ENCODE peak calls at places on chromosomes 11 and 22, in four cellular contexts. P is RWPE2, Q is stomach, C is BE2C. I is an unnamed sample.

GRCh38 chr22:48752451-48753380 is 1075.0 kb downstream of the BRD1 start:
- DNase-seq in Q (peak; percentile 20), P (no peak), C (no peak), I (no peak)

GRCh38 chr11:2072551-2073261 is 66.5 kb downstream of the IGF2 start:
- DNase-seq in Q (peak; percentile 24), P (no peak), C (no peak), I (no peak)

GRCh38 chr11:122367809-122368231 is 251.8 kb upstream of the BLID start:
- DNase-seq in C (no peak), P (peak; percentile 59), Q (no peak), I (no peak)

GRCh38 chr11:10265936-10266335 is 28.1 kb downstream of the SBF2 start:
- DNase-seq in P (no peak), C (no peak), Q (no peak), I (no peak)

GRCh38 chr11:73271936-73272679 is at the start of gene P2RY6:
- DNase-seq in Q (peak; percentile 27), P (no peak), C (peak; percentile 92), I (no peak)

GRCh38 chr22:35627267-35628041 is 10.3 kb upstream of the MB start:
- DNase-seq in C (peak; percentile 78), P (peak; percentile 78), Q (peak; percentile 87), I (peak; percentile 92)

GRCh38 chr11:325796-326591 is 5.3 kb upstream of the IFITM3 start:
- DNase-seq in Q (no peak), C (no peak), P (no peak), I (peak; percentile 61)

GRCh38 chr11:2844116-2844515 is 41.5 kb downstream of the CDKN1C start:
- DNase-seq in Q (no peak), C (no peak), P (no peak), I (no peak)

GRCh38 chr11:34433899-34434298 is 4.8 kb upstream of the CAT start:
- DNase-seq in C (no peak), Q (peak; percentile 38), P (no peak), I (no peak)

GRCh38 chr22:50613291-50613981 is 12.8 kb downstream of the MAPK8IP2 start:
- DNase-seq in C (peak; percentile 26), Q (peak; percentile 95), P (no peak), I (peak; percentile 91)

GRCh38 chr22:24341657-24342056 is 71.0 kb downstream of the SPECC1L start:
- DNase-seq in P (no peak), Q (no peak), C (peak; percentile 14), I (no peak)

GRCh38 chr11:104772806-104773241 is 125.4 kb downstream of the CASP12 start:
- DNase-seq in Q (no peak), C (peak; percentile 44), P (no peak), I (no peak)

GRCh38 chr11:108906826-108907225 is 242.0 kb downstream of the DDX10 start:
- DNase-seq in C (no peak), P (no peak), Q (no peak), I (no peak)

GRCh38 chr11:75352417-75353206 is 1.2 kb upstream of the ARRB1 start:
- DNase-seq in C (no peak), P (no peak), Q (peak; percentile 67), I (no peak)

GRCh38 chr11:19367051-19367709 is 126.4 kb upstream of the E2F8 start:
- DNase-seq in C (no peak), P (no peak), Q (no peak), I (no peak)

GRCh38 chr11:88431675-88432341 is 94.3 kb upstream of the CTSC start:
- DNase-seq in P (no peak), C (peak; percentile 11), Q (no peak), I (no peak)

GRCh38 chr22:23094695-23095466 is 24.6 kb downstream of the GNAZ start:
- DNase-seq in P (no peak), C (no peak), Q (no peak), I (no peak)

GRCh38 chr22:29030618-29031235 is 30.9 kb downstream of the C22orf31 start:
- DNase-seq in P (no peak), Q (peak; percentile 93), C (peak; percentile 90), I (peak; percentile 89)

GRCh38 chr22:36743011-36743410 is 32.9 kb downstream of the IFT27 start:
- DNase-seq in Q (no peak), P (peak; percentile 15), C (no peak), I (no peak)

GRCh38 chr22:40009231-40009769 is 14.5 kb downstream of the FAM83F start:
- DNase-seq in Q (peak; percentile 41), P (no peak), C (no peak), I (no peak)

GRCh38 chr22:19937616-19938473 is 3.7 kb upstream of the COMT start:
- DNase-seq in Q (peak; percentile 81), P (peak; percentile 22), C (no peak), I (no peak)

GRCh38 chr22:49587421-49587820 is 240.3 kb downstream of the BRD1 start:
- DNase-seq in Q (no peak), C (no peak), P (peak; percentile 44), I (no peak)

GRCh38 chr11:133787379-133788103 is 57.8 kb downstream of the SPATA19 start:
- DNase-seq in P (no peak), Q (no peak), C (no peak), I (no peak)

GRCh38 chr11:8638300-8638699 is 44.2 kb downstream of the TRIM66 start:
- DNase-seq in C (no peak), Q (no peak), P (no peak), I (no peak)

GRCh38 chr22:40215266-40215665 is 37.5 kb downstream of the TNRC6B start:
- DNase-seq in Q (peak; percentile 28), P (no peak), C (no peak), I (no peak)

GRCh38 chr11:112249871-112250590 is 10.6 kb downstream of the PLET1 start:
- DNase-seq in Q (no peak), P (no peak), C (no peak), I (no peak)

GRCh38 chr11:10653242-10653641 is 40.3 kb downstream of the IRAG1 start:
- DNase-seq in C (no peak), Q (no peak), P (no peak), I (no peak)

GRCh38 chr11:9459573-9460321 is 1.1 kb upstream of the ZNF143 start:
- DNase-seq in P (no peak), C (no peak), Q (no peak), I (peak; percentile 53)

GRCh38 chr11:128714881-128715280 is 21.0 kb downstream of the FLI1 start:
- DNase-seq in P (no peak), C (no peak), Q (no peak), I (no peak)

GRCh38 chr11:57903011-57903410 is 120.7 kb upstream of the OR9Q1 start:
- DNase-seq in Q (no peak), C (no peak), P (no peak), I (no peak)

GRCh38 chr11:57900315-57900714 is 123.4 kb upstream of the OR9Q1 start:
- DNase-seq in Q (no peak), C (no peak), P (no peak), I (peak; percentile 49)

GRCh38 chr11:57901756-57902155 is 121.9 kb upstream of the OR9Q1 start:
- DNase-seq in P (peak; percentile 90), C (no peak), Q (no peak), I (no peak)

GRCh38 chr11:57899378-57899777 is 124.3 kb upstream of the OR9Q1 start:
- DNase-seq in Q (no peak), C (no peak), P (no peak), I (no peak)

DNA sequence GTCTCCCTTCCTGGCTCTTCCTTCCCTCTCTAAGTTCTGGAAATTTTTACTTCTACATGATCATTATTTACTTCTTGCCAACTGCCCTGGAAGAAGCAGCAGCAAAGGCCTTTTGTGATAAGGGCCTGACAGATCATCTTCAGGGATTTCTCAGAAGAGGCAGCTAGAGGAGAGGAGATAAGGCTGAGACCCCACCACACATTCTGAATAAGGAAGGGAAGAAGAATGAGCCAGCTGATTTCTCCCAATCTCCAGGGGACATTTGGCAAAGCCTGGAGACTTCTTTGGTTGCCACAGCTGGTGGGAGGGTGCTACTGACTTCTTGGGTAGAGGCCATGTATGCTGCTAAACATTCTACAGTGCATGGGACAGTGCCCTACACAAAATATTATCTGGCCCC is 122.4 kb upstream of the OR9Q1 start:
- DNase-seq in Q (no peak), C (no peak), P (no peak), I (no peak)
- H3K4me1 ChIP-seq in Q (no peaks in the 10 kb centered on the region), C (no peaks in the 10 kb centered on the region), P (peaks cover 44% of the 10 kb centered on the region), I (peaks cover 16% of the 10 kb centered on the region)

DNA sequence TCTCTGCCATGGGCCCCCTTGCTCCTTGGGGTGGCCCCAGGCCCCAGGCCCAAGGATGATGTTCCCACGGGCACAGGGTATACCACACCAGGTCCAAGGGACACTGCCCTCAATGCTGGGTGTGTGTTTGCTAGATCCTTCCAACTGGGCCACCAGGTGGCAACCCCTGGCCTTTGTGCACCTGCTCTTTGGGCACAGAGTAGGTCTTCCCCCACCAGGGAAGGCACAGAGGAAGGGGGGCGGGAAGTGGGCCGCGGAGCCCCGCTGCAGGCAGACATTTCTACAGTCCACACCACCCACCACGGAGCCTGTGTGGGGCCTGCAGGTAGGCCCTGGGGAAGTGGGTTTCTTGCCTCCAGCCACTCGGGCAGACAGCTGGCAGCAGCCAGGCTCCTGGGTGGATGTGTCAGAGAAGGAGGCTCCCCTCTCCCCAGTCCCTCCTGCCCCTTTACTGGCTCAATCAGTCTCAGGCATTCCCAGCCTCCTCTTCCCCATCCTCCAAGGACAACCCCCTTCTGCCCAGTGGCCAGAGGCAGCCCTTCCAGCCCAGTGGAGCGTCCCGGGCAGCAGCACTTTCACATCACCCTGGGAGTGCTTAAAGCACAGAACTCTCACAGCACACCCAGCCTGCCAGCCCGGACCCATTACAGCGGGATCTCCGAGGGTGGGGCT is 21.6 kb downstream of the MAFF start:
- DNase-seq in Q (no peak), P (no peak), C (no peak), I (no peak)
- TF ChIP-seq CTCF in Q (no peak), P (peak; percentile 18), C (no peak), I (no peak)

DNA sequence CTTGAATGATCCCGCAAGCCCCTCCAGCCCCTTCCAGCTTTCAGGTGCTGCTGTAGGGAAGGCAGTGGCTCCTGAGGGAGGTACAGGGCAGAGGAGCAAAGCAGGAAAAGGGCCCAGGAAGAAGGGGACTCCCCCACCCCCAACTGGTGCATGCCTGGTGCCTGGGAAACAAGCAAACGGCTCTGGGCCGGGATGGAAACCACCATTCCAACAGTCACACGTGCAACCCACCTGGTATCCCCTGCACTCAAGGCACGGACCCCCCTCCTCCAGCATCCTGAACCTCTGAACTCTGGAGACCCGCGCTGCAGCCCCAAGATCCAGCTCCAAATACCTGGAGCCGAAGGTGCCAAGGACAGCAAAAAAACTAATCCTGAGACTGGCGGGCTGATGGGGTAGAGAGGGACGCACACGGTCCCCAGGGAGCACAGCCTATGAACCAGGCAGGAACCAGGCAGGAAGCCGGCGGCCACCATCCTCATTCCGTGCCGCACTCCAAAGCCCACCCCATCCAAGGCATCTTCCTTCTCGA is 537 bp downstream of the SCN4B start:
- DNase-seq in P (no peak), Q (no peak), C (no peak), I (no peak)
- H3K4me3 ChIP-seq in P (peak overlapping the region; percentile 33), Q (peak overlapping the region; percentile 50), C (peak overlapping the region; percentile 62), I (no peak overlapping the region)

DNA sequence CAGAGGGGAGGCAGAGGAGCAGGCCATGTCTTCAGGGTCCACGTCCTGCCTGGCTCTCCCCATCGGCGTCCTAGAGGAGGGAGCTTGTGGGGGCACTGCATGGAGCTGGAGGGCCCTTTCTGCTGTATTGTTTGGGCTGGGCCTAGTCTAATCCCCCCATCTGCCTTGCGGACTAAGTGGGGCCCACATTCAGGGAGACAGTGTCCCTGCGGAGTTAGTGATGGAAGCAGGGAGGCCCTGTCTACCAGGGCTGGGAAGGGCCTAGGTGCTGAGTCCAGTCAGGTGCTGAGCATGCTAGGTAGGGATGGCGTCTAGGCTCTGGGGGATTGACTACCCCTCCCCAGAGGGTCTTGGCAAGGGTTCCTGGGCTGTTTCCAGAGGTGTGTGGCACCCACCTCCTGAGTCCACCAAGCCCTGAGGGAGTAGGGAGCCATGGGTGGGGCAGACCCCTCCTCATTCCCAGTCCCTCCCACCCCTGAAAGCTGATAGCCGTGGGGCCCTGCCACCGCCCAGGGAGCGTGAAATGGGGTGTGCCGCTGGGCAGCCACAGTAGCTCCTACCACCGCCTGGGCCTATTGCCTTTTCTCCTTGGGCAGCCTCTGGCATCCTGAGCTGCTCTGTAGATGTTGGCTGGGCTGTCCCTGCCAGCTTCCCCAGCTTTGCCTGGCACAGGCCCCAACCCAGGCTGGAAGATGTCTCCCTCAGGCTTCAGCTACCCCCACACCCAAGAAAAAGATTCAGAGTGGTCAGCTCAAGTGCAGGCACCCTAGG is 1.9 kb upstream of the POLD4 start:
- DNase-seq in C (no peak), P (no peak), Q (no peak), I (peak; percentile 65)
- H3K4me1 ChIP-seq in C (peaks cover 13% of the 10 kb centered on the region), P (peaks cover 38% of the 10 kb centered on the region), Q (peaks cover 80% of the 10 kb centered on the region), I (peaks cover 57% of the 10 kb centered on the region)

I was measured in mucosa of descending colon.